ENCODE peak calls at places on chromosomes 11 and 22, in ten cellular contexts. N is neural crest cell, B is RCC 7860, Z is cardiac muscle cell, V is kidney tubule cell, U is ureter, K is dermis microvascular lymphatic vessel endothelial cell, F is HEK293T, M is DMS79, P is AG04450. H is an unnamed sample.

GRCh38 chr22:31896472-31896871 is 47.9 kb upstream of the YWHAH start:
- DNase-seq in N (no peak), B (no peak), Z (no peak), V (no peak), U (no peak), K (no peak), F (no peak), M (no peak), P (no peak), H (no peak)

GRCh38 chr11:104061851-104062521 is 25.5 kb downstream of the DDI1 start:
- DNase-seq in N (no peak), B (no peak), Z (no peak), V (no peak), U (no peak), K (no peak), F (no peak), M (no peak), P (no peak), H (no peak)

GRCh38 chr11:47773882-47774281 is 6.7 kb upstream of the FNBP4 start:
- DNase-seq in N (no peak), B (no peak), Z (no peak), V (no peak), U (no peak), K (no peak), F (no peak), M (no peak), P (no peak), H (no peak)

GRCh38 chr11:70063121-70063520 is 15.0 kb upstream of the ANO1 start:
- DNase-seq in N (no peak), B (no peak), Z (no peak), V (no peak), U (no peak), K (no peak), F (no peak), M (no peak), P (no peak), H (no peak)

GRCh38 chr11:67373916-67374570 is 645 bp upstream of the CLCF1 start:
- DNase-seq in N (peak), B (peak), Z (peak), V (peak), U (peak), K (peak), F (peak), M (no peak), P (peak), H (no peak)

GRCh38 chr11:126318642-126319373 is 14.9 kb downstream of the DCPS start:
- DNase-seq in N (no peak), B (peak), Z (no peak), V (peak), U (no peak), K (no peak), F (no peak), M (peak), P (peak), H (no peak)

GRCh38 chr22:23829845-23830372 is 8.9 kb downstream of the DERL3 start:
- DNase-seq in N (no peak), B (no peak), Z (no peak), V (no peak), U (no peak), K (no peak), F (no peak), M (no peak), P (peak), H (peak)

GRCh38 chr11:12111482-12112149 is 1.2 kb downstream of the MICAL2 start:
- DNase-seq in N (no peak), B (no peak), Z (no peak), V (peak), U (no peak), K (no peak), F (no peak), M (no peak), P (no peak), H (no peak)

GRCh38 chr11:16785520-16786128 is 47.2 kb downstream of the C11orf58 start:
- DNase-seq in N (peak), B (peak), Z (peak), V (peak), U (peak), K (peak), F (peak), M (no peak), P (peak), H (peak)

GRCh38 chr22:45473626-45474237 is 29.0 kb upstream of the FBLN1 start:
- DNase-seq in N (no peak), B (no peak), Z (no peak), V (no peak), U (no peak), K (no peak), F (no peak), M (no peak), P (no peak), H (peak)

GRCh38 chr11:111019931-111020381 is 225.6 kb upstream of the POU2AF2 start:
- DNase-seq in N (no peak), B (no peak), Z (no peak), V (no peak), U (no peak), K (no peak), F (no peak), M (no peak), P (no peak), H (no peak)

GRCh38 chr11:94604496-94604895 is 37.3 kb downstream of the PIWIL4 start:
- DNase-seq in N (no peak), B (no peak), Z (no peak), V (peak), U (no peak), K (no peak), F (no peak), M (no peak), P (no peak), H (no peak)

GRCh38 chr11:66676931-66677598 is 622 bp downstream of the RBM4B start:
- DNase-seq in N (peak), B (no peak), Z (no peak), V (peak), U (no peak), K (no peak), F (no peak), M (no peak), P (no peak), H (peak)

GRCh38 chr11:22199243-22199642 is 6.4 kb downstream of the ANO5 start:
- DNase-seq in N (no peak), B (no peak), Z (no peak), V (no peak), U (no peak), K (no peak), F (no peak), M (no peak), P (no peak), H (no peak)

GRCh38 chr11:96001037-96001436 is 77.1 kb upstream of the MTMR2 start:
- DNase-seq in N (no peak), B (no peak), Z (no peak), V (no peak), U (peak), K (no peak), F (no peak), M (no peak), P (peak), H (no peak)

GRCh38 chr11:45178890-45179663 is 32.6 kb downstream of the PRDM11 start:
- DNase-seq in N (no peak), B (peak), Z (no peak), V (peak), U (no peak), K (peak), F (no peak), M (no peak), P (no peak), H (no peak)

GRCh38 chr11:65366340-65366773 is 11.8 kb downstream of the TIGD3 start:
- DNase-seq in N (no peak), B (peak), Z (peak), V (peak), U (peak), K (peak), F (peak), M (peak), P (peak), H (no peak)

GRCh38 chr11:116984589-116984988 is 113.6 kb downstream of the SIK3 start:
- DNase-seq in N (no peak), B (peak), Z (no peak), V (peak), U (no peak), K (no peak), F (no peak), M (no peak), P (peak), H (no peak)

GRCh38 chr11:20207781-20208621 is 47.7 kb upstream of the DBX1 start:
- DNase-seq in N (no peak), B (no peak), Z (peak), V (no peak), U (no peak), K (no peak), F (no peak), M (no peak), P (no peak), H (no peak)

GRCh38 chr11:117970400-117971024 is 15.7 kb upstream of the IL10RA start:
- DNase-seq in N (no peak), B (peak), Z (no peak), V (peak), U (peak), K (no peak), F (no peak), M (no peak), P (no peak), H (no peak)

GRCh38 chr11:6634534-6634933 is 15.3 kb upstream of the TPP1 start:
- DNase-seq in N (no peak), B (no peak), Z (no peak), V (no peak), U (no peak), K (no peak), F (no peak), M (no peak), P (no peak), H (no peak)

GRCh38 chr11:14411818-14412217 is 52.8 kb upstream of the RRAS2 start:
- DNase-seq in N (no peak), B (peak), Z (no peak), V (peak), U (no peak), K (no peak), F (no peak), M (no peak), P (peak), H (no peak)

GRCh38 chr11:66727883-66728759 is 895 bp downstream of the SPTBN2 start:
- DNase-seq in N (peak), B (no peak), Z (peak), V (no peak), U (no peak), K (no peak), F (peak), M (no peak), P (no peak), H (no peak)

GRCh38 chr11:126497581-126498109 is 142.2 kb downstream of the ST3GAL4 start:
- DNase-seq in N (no peak), B (no peak), Z (no peak), V (no peak), U (no peak), K (no peak), F (no peak), M (no peak), P (no peak), H (no peak)

GRCh38 chr22:42717197-42717967 is 3.3 kb downstream of the A4GALT start:
- DNase-seq in N (no peak), B (peak), Z (peak), V (peak), U (no peak), K (no peak), F (no peak), M (peak), P (no peak), H (no peak)

GRCh38 chr11:96263361-96263763 is 79.6 kb downstream of the MAML2 start:
- DNase-seq in N (no peak), B (no peak), Z (no peak), V (peak), U (no peak), K (no peak), F (no peak), M (no peak), P (no peak), H (no peak)

GRCh38 chr22:30921108-30921507 is 47.5 kb downstream of the MORC2 start:
- DNase-seq in N (no peak), B (no peak), Z (no peak), V (no peak), U (no peak), K (no peak), F (no peak), M (no peak), P (no peak), H (no peak)

GRCh38 chr11:96708469-96708868 is 318.7 kb downstream of the JRKL start:
- DNase-seq in N (no peak), B (no peak), Z (no peak), V (no peak), U (no peak), K (no peak), F (no peak), M (no peak), P (no peak), H (no peak)

GRCh38 chr22:22867996-22868715 is 19.5 kb upstream of the IGLL5 start:
- DNase-seq in N (no peak), B (no peak), Z (no peak), V (no peak), U (no peak), K (no peak), F (no peak), M (no peak), P (no peak), H (no peak)

GRCh38 chr11:85109141-85109540 is 518.0 kb downstream of the DLG2 start:
- DNase-seq in N (no peak), B (no peak), Z (no peak), V (no peak), U (no peak), K (no peak), F (no peak), M (no peak), P (no peak), H (no peak)

GRCh38 chr11:126358763-126359160 is 3.3 kb downstream of the ST3GAL4 start:
- DNase-seq in N (no peak), B (no peak), Z (no peak), V (no peak), U (no peak), K (no peak), F (no peak), M (no peak), P (no peak), H (peak)

GRCh38 chr22:24432059-24432853 is 4.9 kb downstream of the ADORA2A start:
- DNase-seq in N (no peak), B (no peak), Z (peak), V (peak), U (peak), K (no peak), F (no peak), M (no peak), P (no peak), H (peak)

GRCh38 chr22:19451570-19451969 is 4.1 kb upstream of the C22orf39 start:
- DNase-seq in N (no peak), B (no peak), Z (no peak), V (no peak), U (no peak), K (no peak), F (no peak), M (no peak), P (no peak), H (no peak)

GRCh38 chr11:64060861-64061444 is 25.2 kb downstream of the FLRT1 start:
- DNase-seq in N (peak), B (no peak), Z (peak), V (peak), U (no peak), K (no peak), F (peak), M (peak), P (no peak), H (no peak)

GRCh38 chr11:32034149-32034548 is 56.7 kb upstream of the RCN1 start:
- DNase-seq in N (no peak), B (peak), Z (no peak), V (peak), U (no peak), K (no peak), F (no peak), M (no peak), P (peak), H (no peak)

GRCh38 chr11:116454020-116454645 is 318.7 kb downstream of the BUD13 start:
- DNase-seq in N (peak), B (no peak), Z (peak), V (peak), U (no peak), K (peak), F (peak), M (no peak), P (no peak), H (no peak)

GRCh38 chr22:30500628-30501027 is 4.9 kb downstream of the SEC14L4 start:
- DNase-seq in N (no peak), B (no peak), Z (no peak), V (no peak), U (no peak), K (no peak), F (no peak), M (no peak), P (no peak), H (no peak)